ENCODE peak calls at places on chromosomes 7 and 10, in five cellular contexts. X is OCI-LY7, G is endothelial cell of umbilical vein, W is IMR-90, L is body of pancreas. T is an unnamed sample.

GRCh38 chr10:51238987-51239386 is 164.7 kb downstream of the PRKG1 start:
- DNase-seq in X (no peak), G (no peak), W (no peak), L (no peak), T (no peak)

GRCh38 chr10:78905940-78906308 is 162.8 kb upstream of the ZMIZ1 start:
- DNase-seq in X (no peak), G (no peak), W (no peak), L (no peak), T (no peak)

GRCh38 chr10:71292624-71293445 is 26.2 kb upstream of the SLC29A3 start:
- DNase-seq in X (no peak), G (no peak), W (no peak), L (no peak), T (no peak)

GRCh38 chr10:50992972-50993766 is 81.1 kb upstream of the PRKG1 start:
- DNase-seq in X (no peak), G (no peak), W (peak; percentile 88), L (peak; percentile 25), T (peak; percentile 22)

GRCh38 chr7:28957064-28957821 is 887 bp downstream of the TRIL start:
- DNase-seq in X (no peak), G (peak; percentile 38), W (no peak), L (no peak), T (no peak)

GRCh38 chr7:26419198-26419597 is 127.5 kb downstream of the SNX10 start:
- DNase-seq in X (no peak), G (no peak), W (no peak), L (no peak), T (no peak)

GRCh38 chr7:131563918-131564317 is 7.5 kb upstream of the PODXL start:
- DNase-seq in X (no peak), G (no peak), W (no peak), L (no peak), T (no peak)

GRCh38 chr10:93063217-93063976 is 2.8 kb downstream of the CYP26C1 start:
- DNase-seq in X (no peak), G (no peak), W (no peak), L (no peak), T (no peak)

GRCh38 chr7:41885078-41885477 is 182.2 kb upstream of the INHBA start:
- DNase-seq in X (no peak), G (no peak), W (peak; percentile 64), L (no peak), T (peak; percentile 67)

GRCh38 chr10:61169294-61169693 is 225.3 kb upstream of the RHOBTB1 start:
- DNase-seq in X (no peak), G (no peak), W (no peak), L (no peak), T (no peak)

DNA sequence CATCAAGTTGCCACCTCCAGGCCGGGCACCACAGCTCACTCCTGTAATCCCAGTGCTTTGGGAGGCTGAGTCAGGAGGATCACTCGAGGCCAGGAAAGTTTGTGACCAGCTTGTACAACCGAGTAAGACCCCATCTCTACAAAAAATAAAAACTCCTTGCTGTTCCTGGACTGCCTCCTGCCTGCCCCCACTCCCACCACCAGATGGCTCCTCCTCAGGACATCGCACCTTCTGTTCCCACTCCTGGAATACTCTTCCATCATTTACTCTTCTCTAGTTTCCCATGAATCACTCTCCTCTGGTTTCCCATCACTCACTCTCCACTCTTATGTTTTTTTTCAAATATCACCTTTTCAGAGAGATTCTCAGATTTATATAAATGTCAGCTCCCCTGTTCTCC is 540.7 kb downstream of the CALN1 start:
- DNase-seq in X (no peak), G (no peak), W (no peak), L (no peak), T (no peak)
- TF ChIP-seq CTCF in X (peak; percentile 21), G (no peak), W (no peak), L (peak; percentile 9), T (peak; percentile 6)

GRCh38 chr7:54653905-54654304 is 105.1 kb downstream of the SEC61G start:
- DNase-seq in X (no peak), G (no peak), W (no peak), L (no peak), T (no peak)
- H3K4me3 ChIP-seq in X (no peak overlapping the region), G (no peak overlapping the region), W (no peak overlapping the region), L (no peak overlapping the region), T (no peak overlapping the region)

DNA sequence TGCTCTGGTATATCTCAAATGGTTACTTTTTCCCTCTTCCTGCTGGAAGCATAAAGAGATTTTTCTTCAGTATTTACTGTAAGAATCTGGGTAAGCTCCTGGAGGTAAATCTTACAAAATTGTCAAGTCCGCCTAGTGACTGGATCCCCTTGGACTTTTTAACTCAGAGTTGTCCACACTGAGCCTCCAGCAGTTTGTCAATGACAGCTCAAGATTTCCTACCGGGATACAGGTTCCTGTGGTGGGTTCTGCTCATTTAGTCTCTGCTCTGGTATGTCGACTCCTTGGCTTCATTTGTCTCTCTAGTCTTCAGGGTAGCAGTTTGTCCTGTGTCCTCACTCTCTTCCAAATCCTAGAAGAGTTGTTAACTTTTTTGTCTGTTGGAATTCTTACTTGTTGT is 27.0 kb downstream of the GPR37 start:
- DNase-seq in X (no peak), G (no peak), W (no peak), L (no peak), T (no peak)
- H3K36me3 ChIP-seq in X (no peaks in the 10 kb centered on the region), G (no peaks in the 10 kb centered on the region), W (no peaks in the 10 kb centered on the region), L (no peaks in the 10 kb centered on the region), T (no peaks in the 10 kb centered on the region)

DNA sequence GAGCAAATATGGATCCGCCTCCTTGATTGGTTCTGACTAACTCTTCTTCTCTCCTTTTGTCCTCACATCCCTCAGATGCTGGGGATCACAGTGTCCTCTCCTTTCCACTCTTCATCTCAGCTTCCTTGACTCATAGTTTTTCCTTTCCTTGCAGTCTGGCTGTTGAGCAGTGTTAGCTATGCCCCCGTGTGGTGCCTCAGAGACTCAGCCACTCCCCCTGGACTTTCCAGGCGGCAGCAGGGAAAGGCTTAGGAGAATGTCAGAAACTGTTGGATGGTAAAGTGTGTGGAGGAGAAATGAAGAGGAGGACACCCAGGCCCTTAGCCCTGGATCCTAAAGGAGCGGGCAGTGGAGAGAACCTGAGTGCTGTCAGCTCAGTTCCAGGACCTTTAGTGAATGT is 267.5 kb downstream of the CELF2 start:
- DNase-seq in X (no peak), G (no peak), W (no peak), L (no peak), T (no peak)
- TF ChIP-seq CTCF in X (no peak), G (peak; percentile 10), W (no peak), L (no peak), T (no peak)

GRCh38 chr7:158125091-158125490 is 462.5 kb downstream of the PTPRN2 start:
- DNase-seq in X (no peak), G (no peak), W (no peak), L (no peak), T (no peak)
- H3K4me3 ChIP-seq in X (no peak overlapping the region), G (no peak overlapping the region), W (no peak overlapping the region), L (no peak overlapping the region), T (no peak overlapping the region)

DNA sequence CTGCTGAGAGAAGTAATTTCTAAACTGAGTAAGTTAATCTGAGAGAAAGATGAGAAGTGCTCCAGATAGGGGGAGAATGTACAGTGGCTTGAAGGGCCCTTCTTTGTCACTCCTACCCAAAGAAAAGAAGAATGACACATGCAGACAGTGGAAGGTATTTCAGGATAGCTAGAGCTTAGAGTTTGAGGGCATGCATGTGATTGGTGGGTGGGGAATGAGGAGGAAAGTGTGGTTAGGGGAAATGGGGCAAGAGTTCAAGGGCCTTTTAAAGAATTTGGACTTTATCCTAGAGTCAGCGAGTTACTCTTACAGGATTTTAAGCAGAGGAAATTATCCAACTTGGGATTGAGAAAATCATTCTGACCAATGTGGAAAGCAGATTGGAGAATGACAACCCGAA is 50.0 kb downstream of the ANLN start:
- DNase-seq in X (no peak), G (no peak), W (no peak), L (no peak), T (no peak)
- H3K36me3 ChIP-seq in X (peaks cover 87% of the 10 kb centered on the region), G (no peaks in the 10 kb centered on the region), W (peaks cover 7% of the 10 kb centered on the region), L (no peaks in the 10 kb centered on the region), T (no peaks in the 10 kb centered on the region)

GRCh38 chr10:110747609-110748464 is 103.7 kb downstream of the RBM20 start:
- DNase-seq in X (no peak), G (peak; percentile 74), W (no peak), L (no peak), T (no peak)

GRCh38 chr10:110746969-110747608 is 103.0 kb downstream of the RBM20 start:
- DNase-seq in X (no peak), G (peak; percentile 38), W (no peak), L (no peak), T (no peak)

GRCh38 chr10:110750931-110751330 is 106.8 kb downstream of the RBM20 start:
- DNase-seq in X (no peak), G (no peak), W (no peak), L (no peak), T (no peak)

GRCh38 chr10:110746254-110746826 is 102.2 kb downstream of the RBM20 start:
- DNase-seq in X (peak; percentile 71), G (peak; percentile 81), W (peak; percentile 71), L (peak; percentile 84), T (peak; percentile 88)

DNA sequence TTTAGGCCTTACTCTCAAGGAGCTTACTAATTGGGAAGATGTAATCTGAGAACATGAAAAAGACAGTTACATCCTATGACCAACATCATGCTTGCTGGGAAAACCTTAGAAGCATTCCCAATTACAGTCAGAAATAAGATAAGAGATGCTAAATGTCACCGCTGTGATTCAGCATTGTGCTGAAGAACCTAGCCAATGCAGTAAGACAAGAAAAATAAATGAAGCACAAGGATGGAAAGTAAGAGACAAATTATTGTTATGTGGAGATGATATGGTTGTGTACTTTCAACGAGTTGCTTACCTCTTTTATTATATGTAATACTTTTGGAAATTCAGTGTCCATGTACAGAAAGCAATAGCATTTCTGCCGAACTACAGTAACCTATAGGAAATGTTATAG is 104.8 kb downstream of the RBM20 start:
- DNase-seq in X (no peak), G (no peak), W (no peak), L (no peak), T (no peak)
- TF ChIP-seq CTCF in X (no peak), G (no peak), W (no peak), L (no peak), T (no peak)